ENCODE peak calls at places on chromosome 12, in nine cellular contexts. One of them, this sample, is unnamed.

GRCh38 chr12:46386360-46386867 is 13.8 kb upstream of the SLC38A2 start:
- DNase-seq in adrenal gland: no peak
- DNase-seq in NB4: no peak
- DNase-seq in IMR-90: peak; percentile 98
- DNase-seq in lower leg skin: no peak
- DNase-seq in HCT116: no peak
- DNase-seq in GM12891: no peak
- DNase-seq in H1: no peak
- DNase-seq in stomach: no peak
- DNase-seq in this sample: no peak

GRCh38 chr12:2282321-2282720 is 229.5 kb downstream of the CACNA1C start:
- DNase-seq in adrenal gland: no peak
- DNase-seq in NB4: no peak
- DNase-seq in IMR-90: no peak
- DNase-seq in lower leg skin: no peak
- DNase-seq in HCT116: no peak
- DNase-seq in GM12891: no peak
- DNase-seq in H1: no peak
- DNase-seq in stomach: no peak
- DNase-seq in this sample: no peak

GRCh38 chr12:46160081-46160980 is 108.5 kb downstream of the SLC38A1 start:
- DNase-seq in adrenal gland: no peak
- DNase-seq in NB4: no peak
- DNase-seq in IMR-90: peak; percentile 44
- DNase-seq in lower leg skin: peak; percentile 62
- DNase-seq in HCT116: no peak
- DNase-seq in GM12891: no peak
- DNase-seq in H1: no peak
- DNase-seq in stomach: no peak
- DNase-seq in this sample: no peak

GRCh38 chr12:98698603-98699463 is 53.7 kb downstream of the APAF1 start:
- DNase-seq in adrenal gland: peak; percentile 65
- DNase-seq in NB4: peak; percentile 80
- DNase-seq in IMR-90: peak; percentile 59
- DNase-seq in lower leg skin: peak; percentile 17
- DNase-seq in HCT116: peak; percentile 31
- DNase-seq in GM12891: peak; percentile 25
- DNase-seq in H1: peak; percentile 54
- DNase-seq in stomach: peak; percentile 31
- DNase-seq in this sample: no peak

GRCh38 chr12:117863004-117863709 is 105.6 kb downstream of the KSR2 start:
- DNase-seq in adrenal gland: no peak
- DNase-seq in NB4: no peak
- DNase-seq in IMR-90: no peak
- DNase-seq in lower leg skin: peak; percentile 25
- DNase-seq in HCT116: no peak
- DNase-seq in GM12891: no peak
- DNase-seq in H1: no peak
- DNase-seq in stomach: no peak
- DNase-seq in this sample: no peak

GRCh38 chr12:132451172-132451835 is 38.6 kb upstream of the FBRSL1 start:
- DNase-seq in adrenal gland: no peak
- DNase-seq in NB4: no peak
- DNase-seq in IMR-90: no peak
- DNase-seq in lower leg skin: no peak
- DNase-seq in HCT116: no peak
- DNase-seq in GM12891: no peak
- DNase-seq in H1: no peak
- DNase-seq in stomach: no peak
- DNase-seq in this sample: no peak

GRCh38 chr12:104204690-104205480 is 10.7 kb upstream of the TXNRD1 start:
- DNase-seq in adrenal gland: no peak
- DNase-seq in NB4: no peak
- DNase-seq in IMR-90: no peak
- DNase-seq in lower leg skin: no peak
- DNase-seq in HCT116: no peak
- DNase-seq in GM12891: no peak
- DNase-seq in H1: no peak
- DNase-seq in stomach: no peak
- DNase-seq in this sample: no peak

GRCh38 chr12:93894391-93895095 is 217.4 kb downstream of the CRADD start:
- DNase-seq in adrenal gland: peak; percentile 81
- DNase-seq in NB4: no peak
- DNase-seq in IMR-90: peak; percentile 52
- DNase-seq in lower leg skin: peak; percentile 68
- DNase-seq in HCT116: no peak
- DNase-seq in GM12891: no peak
- DNase-seq in H1: peak; percentile 37
- DNase-seq in stomach: no peak
- DNase-seq in this sample: no peak

GRCh38 chr12:91920740-91921139 is 224.9 kb downstream of the BTG1 start:
- DNase-seq in adrenal gland: no peak
- DNase-seq in NB4: no peak
- DNase-seq in IMR-90: no peak
- DNase-seq in lower leg skin: no peak
- DNase-seq in HCT116: no peak
- DNase-seq in GM12891: no peak
- DNase-seq in H1: no peak
- DNase-seq in stomach: no peak
- DNase-seq in this sample: no peak

GRCh38 chr12:102029148-102029547 is 32.6 kb downstream of the WASHC3 start:
- DNase-seq in adrenal gland: no peak
- DNase-seq in NB4: no peak
- DNase-seq in IMR-90: no peak
- DNase-seq in lower leg skin: no peak
- DNase-seq in HCT116: no peak
- DNase-seq in GM12891: no peak
- DNase-seq in H1: no peak
- DNase-seq in stomach: no peak
- DNase-seq in this sample: no peak

GRCh38 chr12:6374781-6375150 is 597 bp downstream of the SCNN1A start:
- DNase-seq in adrenal gland: no peak
- DNase-seq in NB4: no peak
- DNase-seq in IMR-90: no peak
- DNase-seq in lower leg skin: no peak
- DNase-seq in HCT116: no peak
- DNase-seq in GM12891: no peak
- DNase-seq in H1: no peak
- DNase-seq in stomach: no peak
- DNase-seq in this sample: no peak

GRCh38 chr12:6376965-6377666 is 1.8 kb upstream of the SCNN1A start:
- DNase-seq in adrenal gland: no peak
- DNase-seq in NB4: no peak
- DNase-seq in IMR-90: no peak
- DNase-seq in lower leg skin: no peak
- DNase-seq in HCT116: no peak
- DNase-seq in GM12891: no peak
- DNase-seq in H1: no peak
- DNase-seq in stomach: peak; percentile 24
- DNase-seq in this sample: no peak

GRCh38 chr12:6376079-6376941 is 947 bp upstream of the SCNN1A start:
- DNase-seq in adrenal gland: peak; percentile 27
- DNase-seq in NB4: peak; percentile 77
- DNase-seq in IMR-90: peak; percentile 64
- DNase-seq in lower leg skin: no peak
- DNase-seq in HCT116: no peak
- DNase-seq in GM12891: no peak
- DNase-seq in H1: peak; percentile 74
- DNase-seq in stomach: peak; percentile 92
- DNase-seq in this sample: no peak

GRCh38 chr12:6374028-6374780 is 1.2 kb downstream of the SCNN1A start:
- DNase-seq in adrenal gland: no peak
- DNase-seq in NB4: no peak
- DNase-seq in IMR-90: no peak
- DNase-seq in lower leg skin: no peak
- DNase-seq in HCT116: no peak
- DNase-seq in GM12891: no peak
- DNase-seq in H1: no peak
- DNase-seq in stomach: no peak
- DNase-seq in this sample: no peak

DNA sequence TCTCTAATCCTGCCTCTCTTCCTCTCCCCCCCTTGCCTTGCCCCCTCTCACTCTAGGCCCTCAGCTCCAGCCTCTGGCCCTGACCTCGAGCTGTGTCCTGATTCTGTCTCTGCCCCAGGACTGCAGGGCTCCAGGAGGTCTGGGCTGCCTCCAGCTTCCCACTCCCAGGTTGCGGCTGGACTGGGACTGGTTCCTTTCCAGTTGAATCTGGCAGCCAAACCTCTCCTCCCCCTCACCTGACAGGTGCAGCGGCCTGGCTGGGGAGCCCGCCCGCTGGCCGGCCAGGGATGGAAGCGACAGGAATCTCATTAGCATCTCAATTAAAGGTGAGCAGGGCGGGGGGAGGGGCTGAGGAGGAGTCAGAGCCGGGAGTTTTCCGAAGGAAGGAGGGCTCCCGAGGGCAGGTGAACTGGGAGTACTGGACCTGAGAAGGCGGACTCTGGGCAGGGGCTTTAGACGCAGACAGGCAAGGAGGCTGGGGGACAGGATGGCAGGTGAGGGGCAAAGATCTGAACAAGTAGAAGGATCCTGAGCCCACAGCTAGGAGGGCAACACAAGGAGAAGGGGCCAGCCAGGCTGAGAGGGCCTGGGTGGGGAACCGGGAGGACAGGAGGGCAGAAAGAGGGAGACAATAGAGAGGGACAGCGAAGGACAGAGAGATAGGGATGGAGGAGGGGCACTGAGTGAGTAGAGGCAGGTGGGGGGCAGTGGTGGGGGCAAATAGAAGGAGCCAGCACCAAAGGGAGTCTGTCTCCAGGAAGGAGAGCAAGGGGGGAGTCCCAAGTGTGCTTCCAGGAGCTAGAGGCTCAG is at the start of gene SCNN1A:
- DNase-seq in adrenal gland: no peak
- DNase-seq in NB4: no peak
- DNase-seq in IMR-90: no peak
- DNase-seq in lower leg skin: no peak
- DNase-seq in HCT116: no peak
- DNase-seq in GM12891: no peak
- DNase-seq in H1: peak; percentile 82
- DNase-seq in stomach: peak; percentile 92
- DNase-seq in this sample: no peak
- TF ChIP-seq POLR2A in adrenal gland: no peak
- TF ChIP-seq POLR2A in NB4: no peak
- TF ChIP-seq POLR2A in IMR-90: no peak
- TF ChIP-seq POLR2A in lower leg skin: no peak
- TF ChIP-seq POLR2A in HCT116: no peak
- TF ChIP-seq POLR2A in GM12891: no peak
- TF ChIP-seq POLR2A in H1: no peak
- TF ChIP-seq POLR2A in stomach: no peak
- TF ChIP-seq POLR2A in this sample: no peak

GRCh38 chr12:3752741-3753486 is at the start of gene CRACR2A:
- DNase-seq in adrenal gland: peak; percentile 39
- DNase-seq in NB4: peak; percentile 93
- DNase-seq in IMR-90: peak; percentile 31
- DNase-seq in lower leg skin: peak; percentile 24
- DNase-seq in HCT116: peak; percentile 32
- DNase-seq in GM12891: peak; percentile 85
- DNase-seq in H1: peak; percentile 88
- DNase-seq in stomach: peak; percentile 68
- DNase-seq in this sample: no peak
- TF ChIP-seq POLR2A in adrenal gland: no peak
- TF ChIP-seq POLR2A in NB4: peak; percentile 52
- TF ChIP-seq POLR2A in IMR-90: no peak
- TF ChIP-seq POLR2A in lower leg skin: no peak
- TF ChIP-seq POLR2A in HCT116: peak; percentile 31
- TF ChIP-seq POLR2A in GM12891: peak; percentile 51
- TF ChIP-seq POLR2A in H1: no peak
- TF ChIP-seq POLR2A in stomach: no peak
- TF ChIP-seq POLR2A in this sample: no peak

GRCh38 chr12:69698769-69699540 is at the start of gene BEST3:
- DNase-seq in adrenal gland: no peak
- DNase-seq in NB4: no peak
- DNase-seq in IMR-90: no peak
- DNase-seq in lower leg skin: no peak
- DNase-seq in HCT116: no peak
- DNase-seq in GM12891: no peak
- DNase-seq in H1: no peak
- DNase-seq in stomach: no peak
- DNase-seq in this sample: no peak
- TF ChIP-seq POLR2A in adrenal gland: no peak
- TF ChIP-seq POLR2A in NB4: no peak
- TF ChIP-seq POLR2A in IMR-90: no peak
- TF ChIP-seq POLR2A in lower leg skin: no peak
- TF ChIP-seq POLR2A in HCT116: no peak
- TF ChIP-seq POLR2A in GM12891: no peak
- TF ChIP-seq POLR2A in H1: no peak
- TF ChIP-seq POLR2A in stomach: no peak
- TF ChIP-seq POLR2A in this sample: no peak

GRCh38 chr12:122887817-122888212 is 8.1 kb downstream of the VPS37B start:
- DNase-seq in adrenal gland: no peak
- DNase-seq in NB4: no peak
- DNase-seq in IMR-90: no peak
- DNase-seq in lower leg skin: no peak
- DNase-seq in HCT116: no peak
- DNase-seq in GM12891: no peak
- DNase-seq in H1: no peak
- DNase-seq in stomach: no peak
- DNase-seq in this sample: no peak

GRCh38 chr12:122889658-122890561 is 6.0 kb downstream of the VPS37B start:
- DNase-seq in adrenal gland: no peak
- DNase-seq in NB4: peak; percentile 52
- DNase-seq in IMR-90: no peak
- DNase-seq in lower leg skin: no peak
- DNase-seq in HCT116: no peak
- DNase-seq in GM12891: no peak
- DNase-seq in H1: no peak
- DNase-seq in stomach: no peak
- DNase-seq in this sample: no peak

GRCh38 chr12:122886161-122886560 is 9.8 kb downstream of the VPS37B start:
- DNase-seq in adrenal gland: no peak
- DNase-seq in NB4: no peak
- DNase-seq in IMR-90: no peak
- DNase-seq in lower leg skin: no peak
- DNase-seq in HCT116: no peak
- DNase-seq in GM12891: no peak
- DNase-seq in H1: no peak
- DNase-seq in stomach: peak; percentile 5
- DNase-seq in this sample: no peak

GRCh38 chr12:122886851-122887816 is 8.8 kb downstream of the VPS37B start:
- DNase-seq in adrenal gland: no peak
- DNase-seq in NB4: peak; percentile 44
- DNase-seq in IMR-90: peak; percentile 76
- DNase-seq in lower leg skin: no peak
- DNase-seq in HCT116: peak; percentile 81
- DNase-seq in GM12891: no peak
- DNase-seq in H1: no peak
- DNase-seq in stomach: peak; percentile 46
- DNase-seq in this sample: no peak

DNA sequence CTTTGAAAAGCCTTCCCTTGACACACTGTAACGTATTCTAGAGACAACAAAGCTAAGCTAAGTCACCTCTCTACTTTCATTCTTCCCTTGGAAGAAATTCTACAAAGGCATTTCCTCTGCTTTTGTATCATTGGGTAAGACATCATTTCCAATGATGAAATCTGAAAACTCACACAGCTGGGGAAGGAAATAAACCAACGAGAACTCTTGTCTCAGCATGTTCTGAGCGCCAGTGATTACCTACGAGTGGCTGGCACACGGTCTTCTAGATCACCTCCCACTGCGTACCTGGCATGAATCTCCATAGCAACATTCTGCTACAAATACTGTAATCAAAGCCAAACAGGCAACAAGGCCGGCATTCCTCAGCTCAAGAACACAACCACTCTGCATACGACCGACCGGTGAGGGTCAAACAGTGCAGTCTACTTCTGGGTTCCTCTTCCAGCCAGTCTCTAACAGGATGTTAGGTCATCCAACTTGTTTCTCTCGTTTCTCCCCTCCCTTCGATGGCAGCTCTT is 7.6 kb downstream of the VPS37B start:
- DNase-seq in adrenal gland: no peak
- DNase-seq in NB4: peak; percentile 85
- DNase-seq in IMR-90: peak; percentile 69
- DNase-seq in lower leg skin: peak; percentile 77
- DNase-seq in HCT116: peak; percentile 81
- DNase-seq in GM12891: no peak
- DNase-seq in H1: no peak
- DNase-seq in stomach: peak; percentile 86
- DNase-seq in this sample: no peak
- TF ChIP-seq POLR2A in adrenal gland: peak; percentile 64
- TF ChIP-seq POLR2A in NB4: no peak
- TF ChIP-seq POLR2A in IMR-90: no peak
- TF ChIP-seq POLR2A in lower leg skin: no peak
- TF ChIP-seq POLR2A in HCT116: no peak
- TF ChIP-seq POLR2A in GM12891: no peak
- TF ChIP-seq POLR2A in H1: peak; percentile 27
- TF ChIP-seq POLR2A in stomach: no peak
- TF ChIP-seq POLR2A in this sample: no peak

This sample was measured in esophagus squamous epithelium.